ENCODE peak calls at places on chromosomes 5 and 9, in seven cellular contexts. J, S, V, H, Y, W and F are unnamed samples.

GRCh38 chr9:6133346-6134063 is 82.1 kb upstream of the IL33 start:
- DNase-seq in H (no peak), S (no peak), V (no peak), W (no peak), Y (peak), J (peak), F (no peak)

GRCh38 chr5:65871182-65871581 is 55.2 kb upstream of the ERBIN start:
- DNase-seq in J (peak), W (no peak), H (peak), Y (peak), V (no peak), S (peak), F (peak)

GRCh38 chr9:35341585-35341984 is 148.3 kb upstream of the RUSC2 start:
- DNase-seq in J (no peak), V (peak), S (peak), W (no peak), H (peak), Y (peak), F (peak)

GRCh38 chr5:19488786-19489185 is 499.2 kb downstream of the CDH18 start:
- DNase-seq in S (no peak), Y (no peak), V (no peak), J (no peak), H (no peak), W (no peak), F (no peak)

GRCh38 chr5:140039561-140039960 is 3.5 kb downstream of the NRG2 start:
- DNase-seq in Y (peak), H (no peak), W (no peak), V (no peak), J (peak), S (no peak), F (no peak)

GRCh38 chr9:68500457-68501158 is 40.1 kb downstream of the TMEM252 start:
- DNase-seq in H (peak), V (no peak), J (no peak), Y (peak), W (no peak), S (peak), F (peak)

GRCh38 chr5:98179791-98180755 is 593.4 kb upstream of the RGMB start:
- DNase-seq in H (peak), J (peak), W (no peak), Y (peak), S (no peak), V (no peak), F (no peak)

GRCh38 chr5:52776116-52776515 is 11.6 kb upstream of the ITGA1 start:
- DNase-seq in S (no peak), Y (no peak), J (no peak), H (no peak), V (no peak), W (no peak), F (no peak)

GRCh38 chr9:20066120-20066519 is 277.3 kb upstream of the SLC24A2 start:
- DNase-seq in V (no peak), S (no peak), Y (no peak), J (no peak), W (no peak), H (no peak), F (no peak)

GRCh38 chr9:111700776-111701175 is 39.4 kb downstream of the GNG10 start:
- DNase-seq in J (no peak), H (no peak), W (no peak), S (no peak), Y (no peak), V (no peak), F (no peak)

GRCh38 chr5:127997131-127997775 is 86.3 kb upstream of the SLC12A2 start:
- DNase-seq in S (no peak), J (no peak), V (no peak), Y (no peak), H (no peak), W (no peak), F (no peak)

GRCh38 chr5:63401434-63402046 is 560.7 kb downstream of the HTR1A start:
- DNase-seq in V (peak), W (no peak), S (no peak), J (peak), H (peak), Y (peak), F (peak)

GRCh38 chr5:145244788-145245187 is 590.4 kb downstream of the PRELID2 start:
- DNase-seq in W (no peak), J (no peak), V (no peak), S (peak), Y (no peak), H (no peak), F (peak)

GRCh38 chr9:126619336-126619919 is 5.7 kb downstream of the LMX1B start:
- DNase-seq in S (no peak), J (peak), H (no peak), W (no peak), Y (no peak), V (no peak), F (no peak)

GRCh38 chr5:122316652-122317051 is 4.6 kb downstream of the SNCAIP start:
- DNase-seq in H (no peak), Y (no peak), W (no peak), V (no peak), J (no peak), S (no peak), F (no peak)

GRCh38 chr9:117411547-117411946 is 3.3 kb downstream of the ASTN2 start:
- DNase-seq in Y (peak), V (peak), W (no peak), S (no peak), J (peak), H (no peak), F (no peak)

GRCh38 chr5:137312060-137312459 is 187.1 kb downstream of the SPOCK1 start:
- DNase-seq in V (no peak), H (no peak), S (no peak), J (no peak), W (no peak), Y (no peak), F (no peak)

GRCh38 chr9:33263936-33264472 is 504 bp downstream of the BAG1 start:
- DNase-seq in H (no peak), J (no peak), W (peak), Y (peak), S (no peak), V (peak), F (no peak)

GRCh38 chr5:22852807-22853670 is at the start of gene CDH12:
- DNase-seq in H (peak), V (peak), Y (peak), W (no peak), J (peak), S (no peak), F (no peak)

GRCh38 chr9:82560457-82560904 is 502.5 kb downstream of the RASEF start:
- DNase-seq in J (no peak), Y (no peak), H (no peak), W (no peak), S (no peak), V (no peak), F (no peak)

GRCh38 chr9:124309665-124310064 is 51.9 kb downstream of the NEK6 start:
- DNase-seq in Y (peak), S (peak), H (peak), J (peak), W (no peak), V (no peak), F (peak)

GRCh38 chr9:93316726-93317494 is 133.0 kb downstream of the WNK2 start:
- DNase-seq in H (no peak), V (no peak), J (no peak), W (peak), Y (no peak), S (no peak), F (no peak)

DNA sequence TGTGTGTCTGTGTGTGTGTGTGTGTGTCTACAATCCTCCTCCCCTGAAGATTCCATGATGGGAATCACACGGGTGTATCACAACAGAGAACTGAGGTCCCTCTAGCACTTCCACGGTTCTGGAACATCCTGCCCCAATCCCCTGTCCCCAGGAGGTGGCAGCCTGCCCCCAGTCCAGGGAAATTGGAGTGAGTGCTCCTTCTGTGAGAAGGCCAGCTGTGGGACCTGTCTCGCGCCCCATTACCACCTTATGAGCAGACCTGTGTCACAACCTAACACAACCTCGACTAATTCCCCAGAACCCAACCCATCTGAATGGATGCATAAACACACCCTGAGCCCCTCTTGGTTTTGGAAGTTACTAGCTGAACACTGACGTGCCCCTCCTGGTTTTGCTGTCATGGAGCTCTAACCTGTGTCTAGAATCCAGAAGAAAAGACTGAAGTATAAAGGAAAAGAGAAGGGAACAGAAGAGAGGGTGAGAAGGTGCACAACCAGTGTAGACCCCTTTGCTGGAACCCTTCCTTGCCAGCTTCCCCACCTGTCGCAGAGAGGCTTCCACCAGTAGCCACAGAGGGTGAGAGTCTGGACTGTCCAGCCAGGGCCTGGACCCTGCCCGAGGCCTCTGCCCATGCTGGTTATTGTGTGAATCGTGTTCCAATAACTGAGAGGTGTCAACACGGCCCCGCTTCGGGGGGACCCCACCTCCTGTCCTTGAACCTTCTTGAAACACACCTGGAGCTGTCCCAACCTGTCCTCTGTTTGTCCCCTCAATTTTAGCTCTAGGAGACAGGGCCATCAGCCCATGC is 3.4 kb downstream of the BTNL9 start:
- DNase-seq in H (no peak), W (no peak), S (no peak), V (no peak), Y (no peak), J (no peak), F (no peak)
- TF ChIP-seq CTCF in H (no peak), W (no peak), S (no peak), V (no peak), Y (no peak), J (peak), F (no peak)

GRCh38 chr5:39138892-39139291 is 64.7 kb upstream of the RICTOR start:
- DNase-seq in V (no peak), W (no peak), J (peak), H (peak), Y (peak), S (peak), F (peak)

GRCh38 chr5:39132792-39133191 is 58.6 kb upstream of the RICTOR start:
- DNase-seq in W (no peak), S (no peak), Y (no peak), V (no peak), H (no peak), J (no peak), F (no peak)

GRCh38 chr5:39140558-39141168 is 66.5 kb upstream of the RICTOR start:
- DNase-seq in J (no peak), W (no peak), Y (peak), H (no peak), V (no peak), S (no peak), F (no peak)

GRCh38 chr5:39138182-39138487 is 63.9 kb upstream of the RICTOR start:
- DNase-seq in J (peak), Y (peak), S (no peak), W (no peak), V (no peak), H (no peak), F (no peak)

GRCh38 chr5:39137391-39138181 is 63.4 kb upstream of the RICTOR start:
- DNase-seq in W (no peak), H (no peak), J (no peak), V (peak), Y (peak), S (no peak), F (no peak)
- TF ChIP-seq CTCF in W (no peak), H (peak), J (no peak), V (peak), Y (peak), S (no peak), F (peak)

GRCh38 chr9:104093162-104093561 is 947 bp upstream of the SMC2 start:
- DNase-seq in V (no peak), Y (peak), S (no peak), H (peak), W (no peak), J (no peak), F (no peak)

GRCh38 chr9:104092192-104092591 is 1.9 kb upstream of the SMC2 start:
- DNase-seq in S (no peak), J (no peak), H (no peak), Y (no peak), V (no peak), W (no peak), F (no peak)

GRCh38 chr9:104091028-104091590 is 3.0 kb upstream of the SMC2 start:
- DNase-seq in J (no peak), W (no peak), S (no peak), H (no peak), Y (no peak), V (no peak), F (no peak)

GRCh38 chr9:104090578-104090977 is 3.5 kb upstream of the SMC2 start:
- DNase-seq in Y (no peak), S (no peak), V (no peak), J (no peak), H (no peak), W (no peak), F (no peak)

GRCh38 chr9:104091708-104092107 is 2.4 kb upstream of the SMC2 start:
- DNase-seq in W (no peak), H (peak), Y (no peak), S (no peak), V (peak), J (peak), F (no peak)
- TF ChIP-seq CTCF in W (no peak), H (peak), Y (no peak), S (no peak), V (peak), J (no peak), F (no peak)

DNA sequence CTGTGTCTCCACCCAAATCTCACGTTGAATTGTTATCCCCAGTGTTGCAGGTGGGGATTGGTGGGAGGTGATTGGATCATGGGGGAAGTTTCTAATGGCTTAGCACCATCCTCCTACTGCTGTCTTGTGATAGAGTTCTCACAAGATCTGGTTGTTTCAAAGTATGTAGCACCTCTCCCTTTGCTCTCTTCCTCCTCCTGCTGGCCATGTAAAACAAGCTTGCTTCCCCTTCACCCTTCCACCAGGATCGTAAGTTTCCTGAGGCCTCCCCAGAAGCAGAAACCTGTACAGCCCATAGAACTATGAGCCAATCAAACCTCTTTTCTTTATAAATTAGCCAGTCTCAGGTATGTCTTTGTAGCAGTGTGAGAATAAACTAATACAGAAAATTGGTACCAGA is 214.7 kb upstream of the C9orf72 start:
- DNase-seq in Y (peak), W (no peak), S (no peak), J (peak), V (no peak), H (peak), F (no peak)
- TF ChIP-seq CTCF in Y (peak), W (no peak), S (no peak), J (peak), V (peak), H (peak), F (no peak)

DNA sequence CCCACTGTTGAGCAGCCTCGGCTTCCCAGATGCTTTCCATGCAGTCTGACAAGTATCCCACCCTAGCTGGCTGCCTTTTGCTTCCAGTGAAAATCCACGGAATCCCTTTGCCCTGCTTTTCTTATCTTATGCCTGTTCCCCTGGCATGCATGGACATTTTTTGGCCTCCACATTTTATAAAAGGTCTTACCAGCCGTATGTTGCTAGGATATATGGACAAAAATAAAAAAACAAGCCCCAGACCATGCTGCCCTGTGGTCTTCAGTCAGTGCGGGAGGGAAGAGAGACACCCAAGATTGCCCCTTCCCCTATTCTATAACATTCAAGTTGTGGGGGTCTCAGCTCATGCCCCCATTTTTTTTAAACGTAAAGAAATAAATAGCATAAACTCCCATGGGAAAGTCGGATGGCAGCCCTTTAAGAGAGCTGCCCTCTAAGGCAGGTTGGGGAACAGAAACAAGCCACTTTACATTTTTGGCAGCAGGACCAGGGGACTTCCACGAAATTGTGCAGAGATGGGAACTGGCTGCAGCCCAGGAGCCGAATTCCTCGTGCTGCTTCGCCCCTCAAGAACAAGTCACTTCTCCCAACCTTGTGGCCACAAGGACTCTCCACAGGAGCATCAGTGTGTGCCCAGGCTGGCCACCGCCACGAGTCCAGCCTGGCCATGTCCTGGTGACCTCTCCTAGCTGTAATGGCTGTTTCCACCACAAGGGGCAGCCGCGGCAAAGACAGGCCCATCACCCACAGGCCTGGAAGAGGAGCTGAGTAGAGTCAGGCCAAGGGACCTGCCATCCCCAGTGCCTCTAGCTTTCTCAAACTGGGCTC is 129.4 kb downstream of the COL23A1 start:
- DNase-seq in V (peak), Y (peak), H (peak), S (no peak), J (no peak), W (peak), F (no peak)
- TF ChIP-seq CTCF in V (peak), Y (peak), H (peak), S (peak), J (peak), W (peak), F (peak)